ENCODE peak calls at places on chromosomes 3 and 15, in six cellular contexts. One of them, this sample, is unnamed.

GRCh38 chr15:73927003-73927475 is 777 bp downstream of the LOXL1 start:
- DNase-seq in A549: no peak
- DNase-seq in HepG2: no peak
- DNase-seq in IMR-90: no peak
- DNase-seq in GM12878: no peak
- DNase-seq in K562: no peak
- DNase-seq in this sample: peak; percentile 52

GRCh38 chr3:154244644-154245043 is 79.6 kb downstream of the DHX36 start:
- DNase-seq in A549: no peak
- DNase-seq in HepG2: no peak
- DNase-seq in IMR-90: peak; percentile 61
- DNase-seq in GM12878: no peak
- DNase-seq in K562: no peak
- DNase-seq in this sample: no peak

GRCh38 chr3:177744873-177745646 is 547.8 kb upstream of the TBL1XR1 start:
- DNase-seq in A549: no peak
- DNase-seq in HepG2: no peak
- DNase-seq in IMR-90: peak; percentile 74
- DNase-seq in GM12878: no peak
- DNase-seq in K562: peak; percentile 43
- DNase-seq in this sample: no peak

GRCh38 chr3:129106320-129106719 is 15.3 kb downstream of the RAB43 start:
- DNase-seq in A549: no peak
- DNase-seq in HepG2: no peak
- DNase-seq in IMR-90: no peak
- DNase-seq in GM12878: no peak
- DNase-seq in K562: no peak
- DNase-seq in this sample: no peak

GRCh38 chr3:44805960-44806359 is 44.4 kb downstream of the KIF15 start:
- DNase-seq in A549: peak; percentile 4
- DNase-seq in HepG2: no peak
- DNase-seq in IMR-90: no peak
- DNase-seq in GM12878: no peak
- DNase-seq in K562: no peak
- DNase-seq in this sample: no peak

GRCh38 chr15:80480909-80481308 is 76.7 kb downstream of the ARNT2 start:
- DNase-seq in A549: no peak
- DNase-seq in HepG2: no peak
- DNase-seq in IMR-90: peak; percentile 97
- DNase-seq in GM12878: no peak
- DNase-seq in K562: no peak
- DNase-seq in this sample: no peak

GRCh38 chr3:46509661-46510187 is 11.9 kb downstream of the RTP3 start:
- DNase-seq in A549: no peak
- DNase-seq in HepG2: no peak
- DNase-seq in IMR-90: no peak
- DNase-seq in GM12878: no peak
- DNase-seq in K562: peak; percentile 77
- DNase-seq in this sample: no peak

GRCh38 chr15:100734606-100735005 is 132.2 kb downstream of the ASB7 start:
- DNase-seq in A549: no peak
- DNase-seq in HepG2: no peak
- DNase-seq in IMR-90: no peak
- DNase-seq in GM12878: no peak
- DNase-seq in K562: no peak
- DNase-seq in this sample: no peak

GRCh38 chr3:16609927-16610580 is 4.8 kb upstream of the DAZL start:
- DNase-seq in A549: no peak
- DNase-seq in HepG2: no peak
- DNase-seq in IMR-90: no peak
- DNase-seq in GM12878: no peak
- DNase-seq in K562: no peak
- DNase-seq in this sample: no peak

GRCh38 chr3:121651684-121652083 is 9.0 kb downstream of the HCLS1 start:
- DNase-seq in A549: no peak
- DNase-seq in HepG2: peak; percentile 15
- DNase-seq in IMR-90: no peak
- DNase-seq in GM12878: no peak
- DNase-seq in K562: peak; percentile 22
- DNase-seq in this sample: no peak

GRCh38 chr15:100033140-100033857 is 300.1 kb upstream of the LYSMD4 start:
- DNase-seq in A549: no peak
- DNase-seq in HepG2: no peak
- DNase-seq in IMR-90: peak; percentile 41
- DNase-seq in GM12878: no peak
- DNase-seq in K562: no peak
- DNase-seq in this sample: no peak

GRCh38 chr3:126948980-126949535 is 33.9 kb upstream of the PLXNA1 start:
- DNase-seq in A549: no peak
- DNase-seq in HepG2: no peak
- DNase-seq in IMR-90: no peak
- DNase-seq in GM12878: no peak
- DNase-seq in K562: no peak
- DNase-seq in this sample: no peak

GRCh38 chr3:46706771-46707582 is 5.8 kb downstream of the TMIE start:
- DNase-seq in A549: no peak
- DNase-seq in HepG2: no peak
- DNase-seq in IMR-90: no peak
- DNase-seq in GM12878: no peak
- DNase-seq in K562: no peak
- DNase-seq in this sample: no peak

GRCh38 chr15:45777781-45778180 is 143.0 kb downstream of the SQOR start:
- DNase-seq in A549: no peak
- DNase-seq in HepG2: no peak
- DNase-seq in IMR-90: no peak
- DNase-seq in GM12878: no peak
- DNase-seq in K562: no peak
- DNase-seq in this sample: no peak

GRCh38 chr3:148641712-148642111 is 56.0 kb upstream of the AGTR1 start:
- DNase-seq in A549: no peak
- DNase-seq in HepG2: no peak
- DNase-seq in IMR-90: no peak
- DNase-seq in GM12878: no peak
- DNase-seq in K562: no peak
- DNase-seq in this sample: no peak

GRCh38 chr15:74124196-74124595 is 6.2 kb upstream of the ISLR2 start:
- DNase-seq in A549: no peak
- DNase-seq in HepG2: no peak
- DNase-seq in IMR-90: no peak
- DNase-seq in GM12878: no peak
- DNase-seq in K562: no peak
- DNase-seq in this sample: no peak

GRCh38 chr15:39154776-39155175 is 426.1 kb upstream of the THBS1 start:
- DNase-seq in A549: no peak
- DNase-seq in HepG2: no peak
- DNase-seq in IMR-90: no peak
- DNase-seq in GM12878: no peak
- DNase-seq in K562: no peak
- DNase-seq in this sample: no peak

GRCh38 chr3:188539631-188540194 is 385.8 kb downstream of the LPP start:
- DNase-seq in A549: no peak
- DNase-seq in HepG2: no peak
- DNase-seq in IMR-90: no peak
- DNase-seq in GM12878: no peak
- DNase-seq in K562: no peak
- DNase-seq in this sample: no peak

GRCh38 chr3:12175844-12176453 is 17.2 kb upstream of the TIMP4 start:
- DNase-seq in A549: peak; percentile 60
- DNase-seq in HepG2: peak; percentile 52
- DNase-seq in IMR-90: peak; percentile 50
- DNase-seq in GM12878: no peak
- DNase-seq in K562: peak; percentile 72
- DNase-seq in this sample: peak; percentile 69

GRCh38 chr3:159669024-159669476 is 319.6 kb upstream of the IL12A start:
- DNase-seq in A549: peak; percentile 62
- DNase-seq in HepG2: no peak
- DNase-seq in IMR-90: peak; percentile 85
- DNase-seq in GM12878: no peak
- DNase-seq in K562: no peak
- DNase-seq in this sample: no peak

GRCh38 chr15:80693682-80694623 is 1.2 kb upstream of the ABHD17C start:
- DNase-seq in A549: peak; percentile 32
- DNase-seq in HepG2: no peak
- DNase-seq in IMR-90: peak; percentile 39
- DNase-seq in GM12878: no peak
- DNase-seq in K562: no peak
- DNase-seq in this sample: no peak

GRCh38 chr3:53473422-53473821 is 21.0 kb upstream of the CACNA1D start:
- DNase-seq in A549: no peak
- DNase-seq in HepG2: peak; percentile 54
- DNase-seq in IMR-90: no peak
- DNase-seq in GM12878: no peak
- DNase-seq in K562: no peak
- DNase-seq in this sample: no peak

GRCh38 chr15:74789171-74789627 is 7.3 kb downstream of the CSK start:
- DNase-seq in A549: no peak
- DNase-seq in HepG2: no peak
- DNase-seq in IMR-90: no peak
- DNase-seq in GM12878: no peak
- DNase-seq in K562: no peak
- DNase-seq in this sample: no peak

GRCh38 chr3:115092220-115092791 is 54.8 kb downstream of the ZBTB20 start:
- DNase-seq in A549: peak; percentile 38
- DNase-seq in HepG2: peak; percentile 34
- DNase-seq in IMR-90: peak; percentile 69
- DNase-seq in GM12878: peak; percentile 26
- DNase-seq in K562: peak; percentile 47
- DNase-seq in this sample: peak; percentile 52

GRCh38 chr15:60373327-60373726 is 24.5 kb downstream of the ANXA2 start:
- DNase-seq in A549: no peak
- DNase-seq in HepG2: no peak
- DNase-seq in IMR-90: no peak
- DNase-seq in GM12878: no peak
- DNase-seq in K562: no peak
- DNase-seq in this sample: no peak
- TF ChIP-seq BHLHE40 in A549: no peak
- TF ChIP-seq BHLHE40 in HepG2: no peak
- TF ChIP-seq BHLHE40 in IMR-90: no peak
- TF ChIP-seq BHLHE40 in GM12878: no peak
- TF ChIP-seq BHLHE40 in K562: no peak
- TF ChIP-seq BHLHE40 in this sample: no peak

GRCh38 chr3:192894676-192895075 is 23.0 kb downstream of the MB21D2 start:
- DNase-seq in A549: no peak
- DNase-seq in HepG2: no peak
- DNase-seq in IMR-90: no peak
- DNase-seq in GM12878: no peak
- DNase-seq in K562: no peak
- DNase-seq in this sample: no peak
- TF ChIP-seq BHLHE40 in A549: no peak
- TF ChIP-seq BHLHE40 in HepG2: no peak
- TF ChIP-seq BHLHE40 in IMR-90: no peak
- TF ChIP-seq BHLHE40 in GM12878: no peak
- TF ChIP-seq BHLHE40 in K562: no peak
- TF ChIP-seq BHLHE40 in this sample: no peak

GRCh38 chr3:172749201-172749965 is 1.1 kb upstream of the ECT2 start:
- DNase-seq in A549: peak; percentile 78
- DNase-seq in HepG2: peak; percentile 88
- DNase-seq in IMR-90: peak; percentile 96
- DNase-seq in GM12878: no peak
- DNase-seq in K562: no peak
- DNase-seq in this sample: no peak
- TF ChIP-seq BHLHE40 in A549: no peak
- TF ChIP-seq BHLHE40 in HepG2: no peak
- TF ChIP-seq BHLHE40 in IMR-90: peak; percentile 12
- TF ChIP-seq BHLHE40 in GM12878: no peak
- TF ChIP-seq BHLHE40 in K562: no peak
- TF ChIP-seq BHLHE40 in this sample: no peak

GRCh38 chr15:93311620-93312019 is 222.6 kb upstream of the RGMA start:
- DNase-seq in A549: no peak
- DNase-seq in HepG2: no peak
- DNase-seq in IMR-90: no peak
- DNase-seq in GM12878: no peak
- DNase-seq in K562: no peak
- DNase-seq in this sample: no peak

GRCh38 chr15:93314245-93314644 is 225.2 kb upstream of the RGMA start:
- DNase-seq in A549: no peak
- DNase-seq in HepG2: no peak
- DNase-seq in IMR-90: no peak
- DNase-seq in GM12878: no peak
- DNase-seq in K562: no peak
- DNase-seq in this sample: no peak

GRCh38 chr15:93308026-93308670 is 219.1 kb upstream of the RGMA start:
- DNase-seq in A549: no peak
- DNase-seq in HepG2: no peak
- DNase-seq in IMR-90: no peak
- DNase-seq in GM12878: no peak
- DNase-seq in K562: no peak
- DNase-seq in this sample: no peak

GRCh38 chr15:93317772-93318171 is 228.8 kb upstream of the RGMA start:
- DNase-seq in A549: no peak
- DNase-seq in HepG2: no peak
- DNase-seq in IMR-90: no peak
- DNase-seq in GM12878: no peak
- DNase-seq in K562: no peak
- DNase-seq in this sample: no peak

DNA sequence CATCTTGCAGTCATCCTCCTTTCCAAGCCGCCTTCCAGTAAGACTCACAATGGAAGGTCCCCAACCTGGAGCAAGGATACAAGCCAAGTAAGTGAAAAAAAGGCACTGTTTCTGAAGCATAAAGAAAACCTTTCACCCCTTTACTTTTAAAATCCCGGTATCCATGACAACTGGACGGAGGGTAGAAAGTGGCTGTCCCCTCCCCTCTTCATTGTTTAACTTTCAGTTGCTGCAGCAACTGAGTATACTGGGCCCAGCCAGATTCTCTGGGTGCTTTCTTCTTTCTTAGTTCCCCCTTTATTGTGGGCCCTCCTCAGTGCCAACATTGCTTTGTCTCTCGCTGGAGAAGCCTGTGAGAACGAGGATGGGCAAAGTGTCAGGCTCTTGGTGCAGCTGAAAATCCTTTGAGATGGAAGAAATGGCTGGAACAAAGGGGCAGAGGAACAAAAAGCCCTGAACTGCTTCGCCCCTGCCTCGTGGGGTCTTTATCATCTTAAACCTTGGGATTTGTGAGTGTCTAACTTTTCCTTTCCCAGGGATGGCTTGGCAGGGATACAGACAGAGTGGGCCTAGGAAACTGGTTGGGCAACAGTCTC is 224.0 kb upstream of the RGMA start:
- DNase-seq in A549: no peak
- DNase-seq in HepG2: no peak
- DNase-seq in IMR-90: no peak
- DNase-seq in GM12878: no peak
- DNase-seq in K562: no peak
- DNase-seq in this sample: no peak
- TF ChIP-seq BHLHE40 in A549: no peak
- TF ChIP-seq BHLHE40 in HepG2: no peak
- TF ChIP-seq BHLHE40 in IMR-90: no peak
- TF ChIP-seq BHLHE40 in GM12878: no peak
- TF ChIP-seq BHLHE40 in K562: no peak
- TF ChIP-seq BHLHE40 in this sample: no peak

This sample was measured in HEK293T.